ENCODE peak calls at places on chromosomes 3 and 15, in seven cellular contexts. One of them, this sample, is unnamed.

GRCh38 chr15:33955945-33956344 is 12.4 kb upstream of the CHRM5 start:
- DNase-seq in aorta: no peak
- DNase-seq in CD4-positive, CD25-positive, alpha-beta regulatory T cell: no peak
- DNase-seq in colonic mucosa: no peak
- DNase-seq in naive thymus-derived CD4-positive, alpha-beta T cell: no peak
- DNase-seq in right atrium auricular region: no peak
- DNase-seq in PC-3: no peak
- DNase-seq in this sample: no peak

GRCh38 chr3:162150790-162151189 is 654.2 kb downstream of the OTOL1 start:
- DNase-seq in aorta: no peak
- DNase-seq in CD4-positive, CD25-positive, alpha-beta regulatory T cell: no peak
- DNase-seq in colonic mucosa: no peak
- DNase-seq in naive thymus-derived CD4-positive, alpha-beta T cell: no peak
- DNase-seq in right atrium auricular region: no peak
- DNase-seq in PC-3: no peak
- DNase-seq in this sample: no peak

GRCh38 chr15:28885630-28886430 is at the start of gene APBA2:
- DNase-seq in aorta: no peak
- DNase-seq in CD4-positive, CD25-positive, alpha-beta regulatory T cell: peak; percentile 60
- DNase-seq in colonic mucosa: no peak
- DNase-seq in naive thymus-derived CD4-positive, alpha-beta T cell: peak; percentile 73
- DNase-seq in right atrium auricular region: no peak
- DNase-seq in PC-3: peak; percentile 56
- DNase-seq in this sample: no peak

GRCh38 chr3:25086721-25087120 is 341.3 kb upstream of the RARB start:
- DNase-seq in aorta: no peak
- DNase-seq in CD4-positive, CD25-positive, alpha-beta regulatory T cell: no peak
- DNase-seq in colonic mucosa: no peak
- DNase-seq in naive thymus-derived CD4-positive, alpha-beta T cell: no peak
- DNase-seq in right atrium auricular region: no peak
- DNase-seq in PC-3: no peak
- DNase-seq in this sample: no peak

GRCh38 chr15:29968099-29968892 is 114.5 kb upstream of the GOLGA8J start:
- DNase-seq in aorta: no peak
- DNase-seq in CD4-positive, CD25-positive, alpha-beta regulatory T cell: no peak
- DNase-seq in colonic mucosa: no peak
- DNase-seq in naive thymus-derived CD4-positive, alpha-beta T cell: no peak
- DNase-seq in right atrium auricular region: no peak
- DNase-seq in PC-3: peak; percentile 27
- DNase-seq in this sample: no peak

GRCh38 chr3:104165866-104166265 is 1200.8 kb upstream of the ALCAM start:
- DNase-seq in aorta: no peak
- DNase-seq in CD4-positive, CD25-positive, alpha-beta regulatory T cell: no peak
- DNase-seq in colonic mucosa: no peak
- DNase-seq in naive thymus-derived CD4-positive, alpha-beta T cell: no peak
- DNase-seq in right atrium auricular region: no peak
- DNase-seq in PC-3: no peak
- DNase-seq in this sample: no peak

GRCh38 chr3:29143151-29143550 is 137.7 kb upstream of the RBMS3 start:
- DNase-seq in aorta: no peak
- DNase-seq in CD4-positive, CD25-positive, alpha-beta regulatory T cell: no peak
- DNase-seq in colonic mucosa: no peak
- DNase-seq in naive thymus-derived CD4-positive, alpha-beta T cell: no peak
- DNase-seq in right atrium auricular region: no peak
- DNase-seq in PC-3: no peak
- DNase-seq in this sample: no peak

GRCh38 chr3:195172285-195172684 is 98.7 kb downstream of the XXYLT1 start:
- DNase-seq in aorta: no peak
- DNase-seq in CD4-positive, CD25-positive, alpha-beta regulatory T cell: no peak
- DNase-seq in colonic mucosa: no peak
- DNase-seq in naive thymus-derived CD4-positive, alpha-beta T cell: no peak
- DNase-seq in right atrium auricular region: no peak
- DNase-seq in PC-3: no peak
- DNase-seq in this sample: no peak

GRCh38 chr3:94043285-94043684 is 14.9 kb upstream of the STX19 start:
- DNase-seq in aorta: no peak
- DNase-seq in CD4-positive, CD25-positive, alpha-beta regulatory T cell: no peak
- DNase-seq in colonic mucosa: no peak
- DNase-seq in naive thymus-derived CD4-positive, alpha-beta T cell: no peak
- DNase-seq in right atrium auricular region: no peak
- DNase-seq in PC-3: no peak
- DNase-seq in this sample: no peak

GRCh38 chr15:58467121-58467721 is 35.4 kb downstream of the LIPC start:
- DNase-seq in aorta: no peak
- DNase-seq in CD4-positive, CD25-positive, alpha-beta regulatory T cell: no peak
- DNase-seq in colonic mucosa: no peak
- DNase-seq in naive thymus-derived CD4-positive, alpha-beta T cell: no peak
- DNase-seq in right atrium auricular region: no peak
- DNase-seq in PC-3: no peak
- DNase-seq in this sample: no peak

GRCh38 chr3:55718074-55718473 is 231.0 kb upstream of the WNT5A start:
- DNase-seq in aorta: no peak
- DNase-seq in CD4-positive, CD25-positive, alpha-beta regulatory T cell: no peak
- DNase-seq in colonic mucosa: no peak
- DNase-seq in naive thymus-derived CD4-positive, alpha-beta T cell: no peak
- DNase-seq in right atrium auricular region: no peak
- DNase-seq in PC-3: no peak
- DNase-seq in this sample: no peak

GRCh38 chr3:196202516-196202970 is 8.7 kb downstream of the ZDHHC19 start:
- DNase-seq in aorta: peak; percentile 87
- DNase-seq in CD4-positive, CD25-positive, alpha-beta regulatory T cell: no peak
- DNase-seq in colonic mucosa: no peak
- DNase-seq in naive thymus-derived CD4-positive, alpha-beta T cell: no peak
- DNase-seq in right atrium auricular region: no peak
- DNase-seq in PC-3: no peak
- DNase-seq in this sample: no peak

GRCh38 chr3:188270423-188270972 is 116.5 kb downstream of the LPP start:
- DNase-seq in aorta: no peak
- DNase-seq in CD4-positive, CD25-positive, alpha-beta regulatory T cell: no peak
- DNase-seq in colonic mucosa: no peak
- DNase-seq in naive thymus-derived CD4-positive, alpha-beta T cell: no peak
- DNase-seq in right atrium auricular region: no peak
- DNase-seq in PC-3: peak; percentile 60
- DNase-seq in this sample: no peak

GRCh38 chr3:118055381-118055780 is 979.3 kb downstream of the IGSF11 start:
- DNase-seq in aorta: no peak
- DNase-seq in CD4-positive, CD25-positive, alpha-beta regulatory T cell: no peak
- DNase-seq in colonic mucosa: no peak
- DNase-seq in naive thymus-derived CD4-positive, alpha-beta T cell: no peak
- DNase-seq in right atrium auricular region: no peak
- DNase-seq in PC-3: no peak
- DNase-seq in this sample: no peak

GRCh38 chr3:140035856-140036255 is 100.9 kb downstream of the CLSTN2 start:
- DNase-seq in aorta: no peak
- DNase-seq in CD4-positive, CD25-positive, alpha-beta regulatory T cell: no peak
- DNase-seq in colonic mucosa: no peak
- DNase-seq in naive thymus-derived CD4-positive, alpha-beta T cell: no peak
- DNase-seq in right atrium auricular region: no peak
- DNase-seq in PC-3: no peak
- DNase-seq in this sample: no peak

GRCh38 chr3:154792828-154793227 is 287.3 kb upstream of the MME start:
- DNase-seq in aorta: no peak
- DNase-seq in CD4-positive, CD25-positive, alpha-beta regulatory T cell: no peak
- DNase-seq in colonic mucosa: no peak
- DNase-seq in naive thymus-derived CD4-positive, alpha-beta T cell: no peak
- DNase-seq in right atrium auricular region: no peak
- DNase-seq in PC-3: peak; percentile 20
- DNase-seq in this sample: no peak

GRCh38 chr3:33645060-33645841 is 72.8 kb downstream of the CLASP2 start:
- DNase-seq in aorta: no peak
- DNase-seq in CD4-positive, CD25-positive, alpha-beta regulatory T cell: peak; percentile 46
- DNase-seq in colonic mucosa: no peak
- DNase-seq in naive thymus-derived CD4-positive, alpha-beta T cell: peak; percentile 49
- DNase-seq in right atrium auricular region: no peak
- DNase-seq in PC-3: no peak
- DNase-seq in this sample: no peak

GRCh38 chr15:52527196-52527897 is 1.3 kb downstream of the MYO5A start:
- DNase-seq in aorta: no peak
- DNase-seq in CD4-positive, CD25-positive, alpha-beta regulatory T cell: no peak
- DNase-seq in colonic mucosa: no peak
- DNase-seq in naive thymus-derived CD4-positive, alpha-beta T cell: no peak
- DNase-seq in right atrium auricular region: no peak
- DNase-seq in PC-3: no peak
- DNase-seq in this sample: no peak

GRCh38 chr3:118548434-118548833 is 486.2 kb downstream of the IGSF11 start:
- DNase-seq in aorta: no peak
- DNase-seq in CD4-positive, CD25-positive, alpha-beta regulatory T cell: no peak
- DNase-seq in colonic mucosa: no peak
- DNase-seq in naive thymus-derived CD4-positive, alpha-beta T cell: no peak
- DNase-seq in right atrium auricular region: no peak
- DNase-seq in PC-3: peak; percentile 22
- DNase-seq in this sample: no peak

GRCh38 chr3:197363553-197364409 is 65.4 kb upstream of the DLG1 start:
- DNase-seq in aorta: no peak
- DNase-seq in CD4-positive, CD25-positive, alpha-beta regulatory T cell: no peak
- DNase-seq in colonic mucosa: no peak
- DNase-seq in naive thymus-derived CD4-positive, alpha-beta T cell: no peak
- DNase-seq in right atrium auricular region: no peak
- DNase-seq in PC-3: no peak
- DNase-seq in this sample: no peak

GRCh38 chr3:65963787-65964707 is 74.7 kb downstream of the MAGI1 start:
- DNase-seq in aorta: no peak
- DNase-seq in CD4-positive, CD25-positive, alpha-beta regulatory T cell: no peak
- DNase-seq in colonic mucosa: no peak
- DNase-seq in naive thymus-derived CD4-positive, alpha-beta T cell: no peak
- DNase-seq in right atrium auricular region: no peak
- DNase-seq in PC-3: peak; percentile 74
- DNase-seq in this sample: no peak

GRCh38 chr3:15932348-15933300 is 134.8 kb upstream of the ANKRD28 start:
- DNase-seq in aorta: no peak
- DNase-seq in CD4-positive, CD25-positive, alpha-beta regulatory T cell: no peak
- DNase-seq in colonic mucosa: no peak
- DNase-seq in naive thymus-derived CD4-positive, alpha-beta T cell: no peak
- DNase-seq in right atrium auricular region: no peak
- DNase-seq in PC-3: no peak
- DNase-seq in this sample: no peak

GRCh38 chr3:153693207-153693606 is 428.0 kb upstream of the ARHGEF26 start:
- DNase-seq in aorta: no peak
- DNase-seq in CD4-positive, CD25-positive, alpha-beta regulatory T cell: no peak
- DNase-seq in colonic mucosa: no peak
- DNase-seq in naive thymus-derived CD4-positive, alpha-beta T cell: no peak
- DNase-seq in right atrium auricular region: no peak
- DNase-seq in PC-3: no peak
- DNase-seq in this sample: no peak

DNA sequence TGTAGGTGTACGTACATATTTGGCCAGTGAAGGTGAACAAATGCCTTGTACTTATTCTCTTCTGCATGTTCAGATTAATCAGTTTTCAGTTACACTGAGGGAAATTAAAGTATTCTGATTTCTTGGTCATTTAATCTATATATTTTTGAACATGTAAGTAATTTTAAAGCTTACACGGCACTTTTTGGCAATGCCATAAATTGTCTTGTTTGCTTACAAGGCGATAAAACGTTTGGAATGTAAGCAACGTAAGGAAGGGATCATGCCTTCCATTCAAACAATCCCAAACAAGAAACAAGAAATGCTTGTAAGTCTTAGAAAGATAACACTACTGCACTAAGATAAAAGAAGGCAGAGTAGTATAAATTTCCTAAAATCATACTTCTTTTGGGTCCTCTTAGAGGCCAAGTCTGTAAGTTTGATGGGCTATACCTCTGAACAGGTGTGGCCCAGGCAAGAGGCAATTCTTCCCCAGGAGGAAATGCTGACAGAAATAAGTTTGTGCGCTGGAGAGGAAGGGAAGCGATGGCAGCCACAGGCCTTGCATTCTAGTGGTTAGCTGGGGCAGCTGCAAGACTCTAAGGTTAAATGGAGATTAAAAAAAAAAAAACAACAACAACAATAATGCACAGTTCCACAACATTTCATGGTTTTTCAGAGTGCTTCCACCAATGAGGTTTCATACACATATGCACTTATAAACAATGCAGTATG is 73.8 kb downstream of the GOLIM4 start:
- DNase-seq in aorta: no peak
- DNase-seq in CD4-positive, CD25-positive, alpha-beta regulatory T cell: no peak
- DNase-seq in colonic mucosa: no peak
- DNase-seq in naive thymus-derived CD4-positive, alpha-beta T cell: no peak
- DNase-seq in right atrium auricular region: no peak
- DNase-seq in PC-3: no peak
- DNase-seq in this sample: no peak
- H3K36me3 ChIP-seq in aorta: peaks cover 12% of the 10 kb centered on the region
- H3K36me3 ChIP-seq in CD4-positive, CD25-positive, alpha-beta regulatory T cell: no peaks in the 10 kb centered on the region
- H3K36me3 ChIP-seq in colonic mucosa: peaks cover 16% of the 10 kb centered on the region
- H3K36me3 ChIP-seq in naive thymus-derived CD4-positive, alpha-beta T cell: no peaks in the 10 kb centered on the region
- H3K36me3 ChIP-seq in right atrium auricular region: peaks cover 55% of the 10 kb centered on the region
- H3K36me3 ChIP-seq in PC-3: peaks cover 8% of the 10 kb centered on the region
- H3K36me3 ChIP-seq in this sample: peaks cover 25% of the 10 kb centered on the region

DNA sequence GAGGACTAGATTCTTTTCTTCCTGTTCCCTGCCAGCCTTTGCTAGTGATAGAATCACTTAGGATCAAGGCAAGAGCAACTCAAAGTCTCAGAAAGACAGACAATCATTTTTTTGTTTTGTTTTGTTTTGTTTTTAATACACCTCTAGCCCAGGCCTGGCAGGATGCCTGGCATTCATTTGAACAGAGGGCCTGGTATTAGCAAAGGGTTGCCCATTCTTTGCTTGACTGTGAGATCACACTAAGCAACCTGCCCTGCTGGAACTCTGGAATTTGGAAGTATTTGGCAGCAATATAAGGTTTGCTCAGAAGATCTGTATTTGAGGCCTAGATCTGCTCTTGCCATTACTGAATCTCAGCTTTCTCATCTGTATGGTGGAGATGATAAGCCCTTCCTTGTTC is 21.8 kb upstream of the ATP13A5 start:
- DNase-seq in aorta: no peak
- DNase-seq in CD4-positive, CD25-positive, alpha-beta regulatory T cell: no peak
- DNase-seq in colonic mucosa: no peak
- DNase-seq in naive thymus-derived CD4-positive, alpha-beta T cell: no peak
- DNase-seq in right atrium auricular region: no peak
- DNase-seq in PC-3: no peak
- DNase-seq in this sample: no peak
- H3K27me3 ChIP-seq in aorta: no peaks in the 10 kb centered on the region
- H3K27me3 ChIP-seq in CD4-positive, CD25-positive, alpha-beta regulatory T cell: no peaks in the 10 kb centered on the region
- H3K27me3 ChIP-seq in colonic mucosa: no peaks in the 10 kb centered on the region
- H3K27me3 ChIP-seq in naive thymus-derived CD4-positive, alpha-beta T cell: no peaks in the 10 kb centered on the region
- H3K27me3 ChIP-seq in right atrium auricular region: no peaks in the 10 kb centered on the region
- H3K27me3 ChIP-seq in PC-3: peaks cover 57% of the 10 kb centered on the region
- H3K27me3 ChIP-seq in this sample: no peaks in the 10 kb centered on the region

DNA sequence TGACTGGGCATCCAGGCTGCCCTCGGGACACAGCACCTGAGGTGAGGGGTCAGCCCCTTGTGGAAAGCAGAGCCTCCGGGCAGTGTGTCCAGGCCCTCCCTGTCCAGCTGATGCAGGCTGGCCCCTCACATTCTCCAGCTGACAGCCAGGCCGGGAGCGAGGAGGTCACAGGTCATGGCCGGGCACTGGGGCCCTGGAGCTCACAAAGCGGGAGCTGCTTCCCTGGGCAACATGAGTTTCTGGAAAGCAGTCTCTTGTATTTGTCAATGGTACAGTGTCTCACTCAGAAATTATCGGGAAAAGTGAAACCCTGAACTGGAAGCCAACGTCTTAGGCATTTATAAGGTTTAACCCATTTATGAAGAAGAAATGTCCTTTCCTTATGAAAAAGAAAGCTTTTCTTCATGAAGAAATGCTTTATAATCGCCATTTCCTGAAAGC is 118.5 kb downstream of the OPA1 start:
- DNase-seq in aorta: no peak
- DNase-seq in CD4-positive, CD25-positive, alpha-beta regulatory T cell: no peak
- DNase-seq in colonic mucosa: no peak
- DNase-seq in naive thymus-derived CD4-positive, alpha-beta T cell: no peak
- DNase-seq in right atrium auricular region: no peak
- DNase-seq in PC-3: no peak
- DNase-seq in this sample: no peak
- H3K4me1 ChIP-seq in aorta: no peaks in the 10 kb centered on the region
- H3K4me1 ChIP-seq in CD4-positive, CD25-positive, alpha-beta regulatory T cell: no peaks in the 10 kb centered on the region
- H3K4me1 ChIP-seq in colonic mucosa: no peaks in the 10 kb centered on the region
- H3K4me1 ChIP-seq in naive thymus-derived CD4-positive, alpha-beta T cell: no peaks in the 10 kb centered on the region
- H3K4me1 ChIP-seq in right atrium auricular region: no peaks in the 10 kb centered on the region
- H3K4me1 ChIP-seq in PC-3: no peaks in the 10 kb centered on the region
- H3K4me1 ChIP-seq in this sample: no peaks in the 10 kb centered on the region

GRCh38 chr3:158057666-158058065 is 48.6 kb downstream of the SHOX2 start:
- DNase-seq in aorta: no peak
- DNase-seq in CD4-positive, CD25-positive, alpha-beta regulatory T cell: no peak
- DNase-seq in colonic mucosa: no peak
- DNase-seq in naive thymus-derived CD4-positive, alpha-beta T cell: no peak
- DNase-seq in right atrium auricular region: no peak
- DNase-seq in PC-3: peak; percentile 60
- DNase-seq in this sample: no peak
- H3K36me3 ChIP-seq in aorta: no peaks in the 10 kb centered on the region
- H3K36me3 ChIP-seq in CD4-positive, CD25-positive, alpha-beta regulatory T cell: no peaks in the 10 kb centered on the region
- H3K36me3 ChIP-seq in colonic mucosa: no peaks in the 10 kb centered on the region
- H3K36me3 ChIP-seq in naive thymus-derived CD4-positive, alpha-beta T cell: no peaks in the 10 kb centered on the region
- H3K36me3 ChIP-seq in right atrium auricular region: no peaks in the 10 kb centered on the region
- H3K36me3 ChIP-seq in PC-3: no peaks in the 10 kb centered on the region
- H3K36me3 ChIP-seq in this sample: no peaks in the 10 kb centered on the region